ENCODE peak calls at places on chromosomes 12 and 14, in five cellular contexts. E is stomach, M is endothelial cell, S is SK-N-SH, X is RWPE1. Q is an unnamed sample.

GRCh38 chr14:77014004-77014604 is 14.4 kb downstream of the IRF2BPL start:
- DNase-seq in E (peak; percentile 77), M (no peak), S (peak; percentile 71), X (no peak), Q (no peak)

GRCh38 chr14:104977008-104977680 is 1.0 kb downstream of the AHNAK2 start:
- DNase-seq in E (no peak), M (no peak), S (no peak), X (no peak), Q (no peak)

GRCh38 chr14:100288382-100289185 is 17.7 kb downstream of the SLC25A29 start:
- DNase-seq in E (no peak), M (no peak), S (peak; percentile 34), X (no peak), Q (no peak)

GRCh38 chr12:88833641-88834116 is 253.4 kb upstream of the KITLG start:
- DNase-seq in E (no peak), M (no peak), S (no peak), X (no peak), Q (no peak)

GRCh38 chr14:81256289-81256960 is 35.7 kb upstream of the GTF2A1 start:
- DNase-seq in E (no peak), M (no peak), S (no peak), X (no peak), Q (no peak)

GRCh38 chr12:53500119-53500775 is 836 bp upstream of the TARBP2 start:
- DNase-seq in E (peak; percentile 50), M (no peak), S (peak; percentile 91), X (no peak), Q (no peak)

GRCh38 chr14:23432946-23433345 is 2.5 kb downstream of the MYH7 start:
- DNase-seq in E (no peak), M (no peak), S (no peak), X (no peak), Q (no peak)

GRCh38 chr14:102086346-102086971 is 385 bp downstream of the HSP90AA1 start:
- DNase-seq in E (peak; percentile 55), M (no peak), S (peak; percentile 73), X (no peak), Q (no peak)

GRCh38 chr14:23301969-23302289 is 730 bp downstream of the PPP1R3E start:
- DNase-seq in E (no peak), M (no peak), S (no peak), X (no peak), Q (no peak)

GRCh38 chr14:72812292-72812851 is 81.5 kb downstream of the DPF3 start:
- DNase-seq in E (peak; percentile 27), M (no peak), S (no peak), X (no peak), Q (no peak)

GRCh38 chr12:59452259-59452658 is 143.6 kb upstream of the SLC16A7 start:
- DNase-seq in E (no peak), M (no peak), S (no peak), X (peak; percentile 75), Q (no peak)

GRCh38 chr14:75452900-75453816 is 25.3 kb downstream of the JDP2 start:
- DNase-seq in E (no peak), M (peak; percentile 30), S (peak; percentile 39), X (peak; percentile 90), Q (no peak)

GRCh38 chr14:100158566-100159106 is 809 bp downstream of the DEGS2 start:
- DNase-seq in E (no peak), M (no peak), S (peak; percentile 72), X (no peak), Q (no peak)

GRCh38 chr12:52579468-52580450 is 6.1 kb upstream of the KRT74 start:
- DNase-seq in E (no peak), M (no peak), S (no peak), X (peak; percentile 90), Q (no peak)

GRCh38 chr12:69388371-69388770 is 28.8 kb downstream of the YEATS4 start:
- DNase-seq in E (no peak), M (no peak), S (peak; percentile 30), X (peak; percentile 8), Q (no peak)

GRCh38 chr12:98594050-98594853 is 766 bp downstream of the SLC25A3 start:
- DNase-seq in E (peak; percentile 44), M (peak; percentile 24), S (peak; percentile 36), X (no peak), Q (no peak)

GRCh38 chr12:112927475-112927874 is 10.8 kb upstream of the OAS3 start:
- DNase-seq in E (no peak), M (no peak), S (no peak), X (no peak), Q (no peak)

GRCh38 chr14:65359503-65359902 is 53.0 kb upstream of the FUT8 start:
- DNase-seq in E (no peak), M (no peak), S (no peak), X (no peak), Q (no peak)

GRCh38 chr12:47910486-47910885 is 5.7 kb upstream of the VDR start:
- DNase-seq in E (no peak), M (no peak), S (no peak), X (no peak), Q (no peak)

GRCh38 chr14:105924951-105925591 is 398.7 kb downstream of the TMEM121 start:
- DNase-seq in E (no peak), M (no peak), S (no peak), X (no peak), Q (no peak)

GRCh38 chr14:49865431-49865859 is 12.9 kb upstream of the NEMF start:
- DNase-seq in E (peak; percentile 86), M (peak; percentile 81), S (peak; percentile 54), X (peak; percentile 36), Q (no peak)

GRCh38 chr12:93273834-93274705 is 103.7 kb upstream of the NUDT4 start:
- DNase-seq in E (no peak), M (no peak), S (no peak), X (no peak), Q (no peak)

GRCh38 chr14:33035795-33036194 is 97.1 kb downstream of the NPAS3 start:
- DNase-seq in E (no peak), M (no peak), S (no peak), X (no peak), Q (no peak)

GRCh38 chr12:2396448-2396871 is 343.7 kb downstream of the CACNA1C start:
- DNase-seq in E (no peak), M (no peak), S (no peak), X (no peak), Q (no peak)

GRCh38 chr14:24056800-24057184 is 5.0 kb downstream of the CARMIL3 start:
- DNase-seq in E (no peak), M (no peak), S (peak; percentile 3), X (no peak), Q (no peak)

GRCh38 chr12:6182279-6182898 is 17.8 kb upstream of the CD9 start:
- DNase-seq in E (peak; percentile 59), M (no peak), S (peak; percentile 87), X (peak; percentile 52), Q (no peak)

GRCh38 chr12:18799561-18799960 is 61.6 kb downstream of the CAPZA3 start:
- DNase-seq in E (no peak), M (no peak), S (no peak), X (no peak), Q (no peak)

GRCh38 chr12:129150721-129151120 is 297.4 kb downstream of the GLT1D1 start:
- DNase-seq in E (no peak), M (no peak), S (no peak), X (no peak), Q (no peak)

DNA sequence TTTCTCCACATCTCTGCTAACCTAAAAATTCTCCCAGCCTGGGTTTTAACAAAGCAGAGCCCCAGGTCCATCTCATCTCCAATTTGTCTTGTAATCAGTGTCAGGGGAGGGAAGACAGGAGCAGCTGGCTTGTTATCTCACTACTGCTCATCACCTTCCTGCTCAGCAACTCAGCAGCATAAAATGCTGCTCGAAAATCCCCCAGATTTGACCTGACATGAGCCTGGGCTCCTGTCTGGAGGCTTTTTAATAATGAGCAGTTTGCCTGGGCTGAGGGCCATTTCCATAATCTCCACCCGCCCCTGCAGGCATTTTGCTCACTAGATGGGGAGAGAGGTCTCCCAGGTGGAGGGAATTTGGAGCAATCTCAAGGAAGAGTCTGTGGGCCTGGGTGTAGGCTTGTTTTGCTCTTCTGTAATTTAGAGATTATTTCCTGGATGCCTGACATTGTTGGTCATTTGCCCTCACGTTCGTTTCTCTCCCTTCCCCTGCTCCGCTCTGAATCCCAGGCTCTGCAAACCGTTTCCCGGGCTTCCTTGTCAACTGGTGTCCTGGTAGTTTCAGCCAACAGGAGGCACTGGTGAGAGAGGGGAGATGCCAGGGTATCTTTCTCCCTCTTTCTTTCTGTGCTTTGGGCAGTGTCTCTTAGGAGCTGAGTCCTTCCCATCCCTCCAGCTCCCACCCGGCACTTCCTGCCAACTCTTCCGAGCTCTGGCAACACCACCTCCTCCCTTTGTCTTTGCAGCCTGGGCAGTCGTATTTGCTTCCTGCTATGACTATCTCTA is 299.2 kb downstream of the GLT1D1 start:
- DNase-seq in E (no peak), M (no peak), S (no peak), X (no peak), Q (no peak)
- TF ChIP-seq CTCF in E (no peak), M (no peak), S (no peak), X (no peak), Q (no peak)

DNA sequence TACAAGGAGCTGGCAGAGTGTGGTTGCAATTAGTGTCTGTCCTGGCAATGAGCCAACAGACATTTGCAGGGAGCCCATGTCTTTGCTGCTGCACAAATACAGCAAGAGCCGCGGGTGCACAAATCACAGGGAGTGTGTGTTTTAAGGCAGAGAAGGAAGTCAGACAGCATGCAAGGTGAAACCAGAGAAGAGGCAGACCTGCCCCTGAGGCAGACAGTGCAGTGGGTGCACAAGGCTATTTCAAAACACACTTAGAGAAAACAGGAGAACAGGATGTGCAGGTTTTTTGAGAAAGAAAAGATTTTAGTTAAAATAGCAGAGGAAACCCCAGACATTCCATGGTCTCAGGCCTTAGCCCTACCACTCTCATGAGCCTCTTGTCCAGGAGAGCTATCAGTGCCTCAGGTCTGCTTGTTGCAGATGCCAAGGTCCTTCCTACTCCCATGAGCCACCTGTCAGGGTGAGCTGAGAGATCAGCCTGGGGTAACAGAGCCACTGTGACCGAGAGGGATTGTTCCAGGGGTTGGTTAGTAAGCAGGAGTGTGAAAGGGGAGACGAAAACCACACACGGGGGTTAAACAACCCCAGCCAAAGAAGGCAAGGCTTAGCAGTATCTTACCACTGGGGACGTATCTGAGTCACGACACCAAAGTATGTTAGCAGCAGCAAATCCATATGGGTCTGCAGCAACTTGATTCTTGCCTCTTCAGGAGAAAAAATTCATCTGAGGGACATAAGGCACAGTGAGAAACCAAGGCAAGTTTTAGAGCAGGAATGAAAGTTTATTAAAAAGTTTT is 78.1 kb downstream of the C14orf132 start:
- DNase-seq in E (no peak), M (no peak), S (peak; percentile 49), X (no peak), Q (no peak)
- TF ChIP-seq CTCF in E (no peak), M (no peak), S (no peak), X (no peak), Q (no peak)

GRCh38 chr12:131735863-131736806 is 25.2 kb downstream of the SFSWAP start:
- DNase-seq in E (no peak), M (no peak), S (no peak), X (no peak), Q (no peak)
- TF ChIP-seq CTCF in E (no peak), M (no peak), S (no peak), X (no peak), Q (no peak)

DNA sequence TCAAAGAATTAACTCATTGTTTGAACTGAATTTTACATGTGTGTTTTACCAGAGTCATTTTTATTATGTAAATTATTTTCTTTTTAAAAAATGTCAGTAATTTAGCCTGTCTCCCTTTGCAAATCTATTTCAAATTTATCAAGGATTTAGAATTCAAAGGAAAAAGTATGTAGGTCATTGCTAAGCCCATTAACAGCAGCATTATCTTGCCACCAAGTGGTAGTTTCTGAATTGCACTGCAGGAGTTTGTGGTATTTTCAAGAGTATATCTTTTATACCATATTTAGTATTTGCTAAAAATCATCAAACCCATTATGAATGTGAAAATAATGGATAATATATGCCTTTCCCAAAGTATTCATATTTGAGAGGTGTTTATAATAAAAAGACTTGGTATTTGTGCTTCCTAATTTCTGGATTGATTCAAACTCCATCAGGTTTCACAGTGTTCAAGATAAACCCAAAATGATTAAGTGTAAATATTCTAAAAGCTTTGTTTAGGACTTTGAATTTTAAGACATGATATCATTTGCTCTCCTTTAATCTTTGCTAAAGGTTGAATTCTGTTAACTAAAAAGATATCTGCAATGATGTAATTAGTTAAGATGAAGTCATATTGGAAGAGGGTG is 711.4 kb downstream of the FSCB start:
- DNase-seq in E (no peak), M (no peak), S (no peak), X (no peak), Q (no peak)
- TF ChIP-seq CTCF in E (no peak), M (peak; percentile 45), S (peak; percentile 23), X (no peak), Q (peak; percentile 57)

Q was measured in D721Med.